ENCODE peak calls at places on chromosome 16, in seven cellular contexts. Q, B, M, K, L, H and U are unnamed samples.

GRCh38 chr16:77807-78443 is at the start of gene MPG:
- DNase-seq in B (peak), L (no peak), H (peak), K (peak), M (peak), Q (peak), U (no peak)

GRCh38 chr16:48881272-48881671 is 271.3 kb upstream of the N4BP1 start:
- DNase-seq in Q (no peak), K (no peak), B (no peak), L (no peak), M (no peak), H (no peak), U (no peak)

GRCh38 chr16:46649571-46649970 is 28.4 kb upstream of the SHCBP1 start:
- DNase-seq in B (peak), Q (no peak), H (no peak), K (peak), L (no peak), M (peak), U (no peak)

GRCh38 chr16:78648517-78648916 is 549.1 kb downstream of the WWOX start:
- DNase-seq in Q (no peak), K (peak), M (peak), H (no peak), L (peak), B (no peak), U (peak)

GRCh38 chr16:71479420-71479819 is 9.7 kb downstream of the ZNF19 start:
- DNase-seq in L (no peak), Q (no peak), M (peak), K (peak), H (peak), B (no peak), U (no peak)

GRCh38 chr16:85514601-85515318 is 98.4 kb upstream of the GSE1 start:
- DNase-seq in M (peak), Q (peak), B (peak), K (peak), L (peak), H (peak), U (peak)

GRCh38 chr16:29784157-29784556 is 6.1 kb downstream of the ZG16 start:
- DNase-seq in M (no peak), Q (no peak), B (no peak), H (no peak), L (no peak), K (no peak), U (no peak)

GRCh38 chr16:72189865-72190371 is 18.0 kb upstream of the PMFBP1 start:
- DNase-seq in L (peak), B (no peak), Q (no peak), M (peak), H (no peak), K (peak), U (no peak)

GRCh38 chr16:50315346-50315997 is 49.1 kb downstream of the ADCY7 start:
- DNase-seq in K (no peak), H (no peak), B (no peak), L (no peak), Q (no peak), M (no peak), U (no peak)

GRCh38 chr16:24178496-24178895 is 77.6 kb upstream of the CACNG3 start:
- DNase-seq in H (peak), K (no peak), L (no peak), M (no peak), Q (no peak), B (no peak), U (no peak)

GRCh38 chr16:77767211-77767610 is 21.2 kb upstream of the VAT1L start:
- DNase-seq in M (peak), L (no peak), H (no peak), K (peak), Q (no peak), B (no peak), U (no peak)

GRCh38 chr16:72355561-72355960 is 183.6 kb upstream of the PMFBP1 start:
- DNase-seq in K (peak), H (no peak), M (peak), L (peak), B (no peak), Q (no peak), U (no peak)

GRCh38 chr16:23072084-23072599 is 77.1 kb downstream of the USP31 start:
- DNase-seq in B (peak), Q (peak), M (peak), L (peak), K (peak), H (no peak), U (peak)

GRCh38 chr16:67027046-67027445 is 1.9 kb upstream of the CBFB start:
- DNase-seq in Q (no peak), H (no peak), B (no peak), M (no peak), L (no peak), K (no peak), U (no peak)

GRCh38 chr16:9465150-9465549 is 373.7 kb downstream of the HAPSTR1 start:
- DNase-seq in M (no peak), Q (no peak), B (no peak), H (no peak), K (no peak), L (no peak), U (peak)

GRCh38 chr16:13397126-13397525 is 495.7 kb downstream of the SHISA9 start:
- DNase-seq in K (no peak), H (no peak), Q (no peak), B (no peak), M (no peak), L (no peak), U (no peak)

GRCh38 chr16:54324716-54325115 is 38.1 kb upstream of the IRX3 start:
- DNase-seq in K (no peak), L (no peak), M (no peak), Q (no peak), B (no peak), H (no peak), U (no peak)

GRCh38 chr16:89014611-89015230 is 37.7 kb upstream of the CBFA2T3 start:
- DNase-seq in L (no peak), B (peak), M (no peak), Q (no peak), H (no peak), K (no peak), U (no peak)

GRCh38 chr16:11121909-11122692 is 133.9 kb downstream of the SOCS1 start:
- DNase-seq in L (no peak), M (no peak), Q (no peak), K (no peak), H (no peak), B (no peak), U (no peak)

GRCh38 chr16:264440-264951 is 11.2 kb downstream of the RGS11 start:
- DNase-seq in K (no peak), H (no peak), M (no peak), Q (no peak), B (no peak), L (no peak), U (no peak)

GRCh38 chr16:70455910-70456309 is 1.5 kb downstream of the FCSK start:
- DNase-seq in L (no peak), K (no peak), H (no peak), Q (no peak), M (no peak), B (no peak), U (no peak)

GRCh38 chr16:89711601-89712475 is 8.9 kb downstream of the VPS9D1 start:
- DNase-seq in B (no peak), M (peak), K (peak), H (peak), L (no peak), Q (no peak), U (no peak)

GRCh38 chr16:68368602-68368944 is 57.8 kb downstream of the PRMT7 start:
- DNase-seq in K (no peak), B (no peak), Q (no peak), M (no peak), H (peak), L (no peak), U (no peak)

GRCh38 chr16:68367891-68368601 is 57.2 kb downstream of the PRMT7 start:
- DNase-seq in B (no peak), H (no peak), K (no peak), L (no peak), M (no peak), Q (no peak), U (no peak)

GRCh38 chr16:68369697-68370096 is 58.9 kb downstream of the PRMT7 start:
- DNase-seq in B (no peak), H (no peak), M (no peak), Q (no peak), L (no peak), K (no peak), U (no peak)

GRCh38 chr16:68370221-68370920 is 59.6 kb downstream of the PRMT7 start:
- DNase-seq in K (no peak), L (no peak), B (no peak), Q (no peak), M (no peak), H (no peak), U (no peak)

DNA sequence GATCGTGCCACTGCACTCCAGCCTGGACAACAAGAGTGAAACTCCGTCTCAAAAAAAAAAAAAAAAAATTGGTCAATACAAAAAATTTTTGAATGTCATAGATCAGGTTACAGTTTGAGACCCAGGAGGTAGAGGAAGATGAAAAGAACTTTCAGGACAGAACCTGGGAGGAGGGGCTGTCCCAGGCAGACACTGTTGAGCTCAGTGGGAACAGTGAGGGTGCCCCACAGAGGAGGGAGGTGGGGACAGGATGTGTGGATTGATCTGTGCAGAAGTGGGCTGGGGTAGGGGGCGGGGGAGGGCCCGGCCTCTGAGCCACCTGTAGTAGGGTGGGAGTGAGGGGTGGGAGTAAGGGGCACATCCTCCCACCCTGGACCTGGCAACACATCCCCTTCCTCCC is 58.3 kb downstream of the PRMT7 start:
- DNase-seq in H (no peak), Q (no peak), L (no peak), B (no peak), M (no peak), K (no peak), U (no peak)
- H3K4me3 ChIP-seq in H (no peak), Q (no peak), L (no peak), B (no peak), M (no peak), K (no peak), U (no peak)

GRCh38 chr16:57624806-57625500 is 3.5 kb upstream of the ADGRG1 start:
- DNase-seq in B (no peak), Q (no peak), K (no peak), L (no peak), M (peak), H (no peak), U (no peak)

GRCh38 chr16:57628782-57629181 is 352 bp downstream of the ADGRG1 start:
- DNase-seq in Q (no peak), L (no peak), H (no peak), M (no peak), B (no peak), K (no peak), U (no peak)

GRCh38 chr16:57628008-57628781 is at the start of gene ADGRG1:
- DNase-seq in M (peak), Q (no peak), H (peak), B (peak), L (peak), K (peak), U (no peak)

GRCh38 chr16:57626420-57627170 is 1.8 kb upstream of the ADGRG1 start:
- DNase-seq in L (no peak), Q (no peak), H (no peak), K (no peak), B (no peak), M (no peak), U (no peak)

GRCh38 chr16:57627184-57627871 is 1.1 kb upstream of the ADGRG1 start:
- DNase-seq in L (peak), M (peak), B (no peak), Q (no peak), K (peak), H (peak), U (no peak)
- TF ChIP-seq CTCF in L (peak), M (peak), B (peak), Q (no peak), K (peak), H (peak), U (no peak)

GRCh38 chr16:27722892-27723450 is 173.0 kb downstream of the KATNIP start:
- DNase-seq in B (no peak), M (no peak), L (no peak), Q (no peak), K (no peak), H (no peak), U (no peak)

GRCh38 chr16:27722266-27722636 is 172.3 kb downstream of the KATNIP start:
- DNase-seq in M (no peak), H (no peak), Q (no peak), L (no peak), K (no peak), B (no peak), U (no peak)

GRCh38 chr16:27718767-27719445 is 169.0 kb downstream of the KATNIP start:
- DNase-seq in B (no peak), H (peak), K (no peak), Q (no peak), L (no peak), M (no peak), U (no peak)

GRCh38 chr16:27721548-27722265 is 171.8 kb downstream of the KATNIP start:
- DNase-seq in Q (no peak), L (no peak), M (peak), B (peak), H (no peak), K (peak), U (no peak)

GRCh38 chr16:27720731-27721547 is 171.0 kb downstream of the KATNIP start:
- DNase-seq in K (no peak), L (no peak), M (no peak), H (peak), Q (no peak), B (peak), U (no peak)
- H3K4me3 ChIP-seq in K (no peak), L (no peak), M (no peak), H (no peak), Q (peak), B (peak), U (no peak)

GRCh38 chr16:81996664-81997529 is 14.4 kb downstream of the SDR42E1 start:
- DNase-seq in M (peak), B (no peak), K (peak), L (peak), H (peak), Q (no peak), U (no peak)

GRCh38 chr16:81995651-81996050 is 15.6 kb downstream of the SDR42E1 start:
- DNase-seq in L (no peak), Q (no peak), H (no peak), B (no peak), M (no peak), K (peak), U (no peak)

GRCh38 chr16:81997738-81998137 is 13.5 kb downstream of the SDR42E1 start:
- DNase-seq in M (peak), L (peak), K (peak), H (no peak), B (no peak), Q (no peak), U (no peak)

GRCh38 chr16:81994485-81994884 is 16.8 kb downstream of the SDR42E1 start:
- DNase-seq in B (no peak), M (no peak), Q (no peak), K (no peak), L (no peak), H (no peak), U (no peak)
- TF ChIP-seq CTCF in B (no peak), M (no peak), Q (no peak), K (no peak), L (no peak), H (peak), U (peak)

GRCh38 chr16:14528306-14528948 is 101.6 kb downstream of the PARN start:
- DNase-seq in H (no peak), L (no peak), Q (no peak), B (no peak), K (no peak), M (no peak), U (no peak)
- H3K4me3 ChIP-seq in H (no peak), L (no peak), Q (no peak), B (peak), K (no peak), M (no peak), U (no peak)

GRCh38 chr16:2027024-2028010 is 615 bp downstream of the NHERF2 start:
- DNase-seq in H (peak), L (no peak), Q (no peak), B (no peak), M (peak), K (peak), U (no peak)
- TF ChIP-seq CTCF in H (no peak), L (no peak), Q (no peak), B (no peak), M (no peak), K (no peak), U (peak)